ENCODE peak calls at places on chromosomes 16 and 17, in eight cellular contexts. One of them, this sample, is unnamed.

GRCh38 chr16:8686031-8686621 is 11.7 kb downstream of the ABAT start:
- DNase-seq in HFF-Myc: no peak
- DNase-seq in stimulated activated naive B cell treated with anti-CD40 and anti-IgM and Interleukin-4, amounts not matched to agents 10 μg/mL and 1 μg/mL and 100 μg/mL, for 72 hours: no peak
- DNase-seq in left colon: no peak
- DNase-seq in nucleus accumbens: peak; percentile 63
- DNase-seq in NCI-H1048: no peak
- DNase-seq in ELF-1: peak; percentile 72
- DNase-seq in effector memory CD4-positive, alpha-beta T cell: no peak
- DNase-seq in this sample: no peak

GRCh38 chr17:44272321-44272951 is 4.5 kb upstream of the SLC4A1 start:
- DNase-seq in left colon: no peak
- DNase-seq in effector memory CD4-positive, alpha-beta T cell: no peak
- DNase-seq in HFF-Myc: no peak
- DNase-seq in NCI-H1048: no peak
- DNase-seq in ELF-1: no peak
- DNase-seq in stimulated activated naive B cell treated with anti-CD40 and anti-IgM and Interleukin-4, amounts not matched to agents 10 μg/mL and 1 μg/mL and 100 μg/mL, for 72 hours: no peak
- DNase-seq in nucleus accumbens: no peak
- DNase-seq in this sample: no peak

GRCh38 chr16:83992624-83993023 is 24.6 kb downstream of the NECAB2 start:
- DNase-seq in effector memory CD4-positive, alpha-beta T cell: no peak
- DNase-seq in stimulated activated naive B cell treated with anti-CD40 and anti-IgM and Interleukin-4, amounts not matched to agents 10 μg/mL and 1 μg/mL and 100 μg/mL, for 72 hours: no peak
- DNase-seq in ELF-1: no peak
- DNase-seq in nucleus accumbens: no peak
- DNase-seq in left colon: no peak
- DNase-seq in HFF-Myc: no peak
- DNase-seq in NCI-H1048: no peak
- DNase-seq in this sample: no peak

GRCh38 chr16:69858196-69859104 is 92.7 kb upstream of the CLEC18A start:
- DNase-seq in effector memory CD4-positive, alpha-beta T cell: no peak
- DNase-seq in left colon: no peak
- DNase-seq in ELF-1: no peak
- DNase-seq in nucleus accumbens: no peak
- DNase-seq in stimulated activated naive B cell treated with anti-CD40 and anti-IgM and Interleukin-4, amounts not matched to agents 10 μg/mL and 1 μg/mL and 100 μg/mL, for 72 hours: no peak
- DNase-seq in NCI-H1048: no peak
- DNase-seq in HFF-Myc: no peak
- DNase-seq in this sample: no peak

GRCh38 chr17:82913304-82914043 is 73.7 kb upstream of the ZNF750 start:
- DNase-seq in stimulated activated naive B cell treated with anti-CD40 and anti-IgM and Interleukin-4, amounts not matched to agents 10 μg/mL and 1 μg/mL and 100 μg/mL, for 72 hours: no peak
- DNase-seq in HFF-Myc: no peak
- DNase-seq in nucleus accumbens: no peak
- DNase-seq in effector memory CD4-positive, alpha-beta T cell: no peak
- DNase-seq in left colon: no peak
- DNase-seq in NCI-H1048: no peak
- DNase-seq in ELF-1: peak; percentile 42
- DNase-seq in this sample: no peak

GRCh38 chr17:76713765-76714164 is 3.0 kb upstream of the MXRA7 start:
- DNase-seq in effector memory CD4-positive, alpha-beta T cell: no peak
- DNase-seq in stimulated activated naive B cell treated with anti-CD40 and anti-IgM and Interleukin-4, amounts not matched to agents 10 μg/mL and 1 μg/mL and 100 μg/mL, for 72 hours: no peak
- DNase-seq in NCI-H1048: no peak
- DNase-seq in HFF-Myc: no peak
- DNase-seq in left colon: no peak
- DNase-seq in ELF-1: no peak
- DNase-seq in nucleus accumbens: no peak
- DNase-seq in this sample: no peak

GRCh38 chr16:77288222-77288621 is 89.0 kb downstream of the SYCE1L start:
- DNase-seq in effector memory CD4-positive, alpha-beta T cell: no peak
- DNase-seq in HFF-Myc: no peak
- DNase-seq in stimulated activated naive B cell treated with anti-CD40 and anti-IgM and Interleukin-4, amounts not matched to agents 10 μg/mL and 1 μg/mL and 100 μg/mL, for 72 hours: no peak
- DNase-seq in NCI-H1048: no peak
- DNase-seq in ELF-1: no peak
- DNase-seq in left colon: no peak
- DNase-seq in nucleus accumbens: no peak
- DNase-seq in this sample: no peak

GRCh38 chr17:81315885-81316391 is 20.8 kb upstream of the SLC38A10 start:
- DNase-seq in stimulated activated naive B cell treated with anti-CD40 and anti-IgM and Interleukin-4, amounts not matched to agents 10 μg/mL and 1 μg/mL and 100 μg/mL, for 72 hours: no peak
- DNase-seq in ELF-1: no peak
- DNase-seq in nucleus accumbens: no peak
- DNase-seq in effector memory CD4-positive, alpha-beta T cell: no peak
- DNase-seq in left colon: no peak
- DNase-seq in NCI-H1048: no peak
- DNase-seq in HFF-Myc: no peak
- DNase-seq in this sample: no peak

GRCh38 chr17:44492706-44493272 is 10.4 kb downstream of the GPATCH8 start:
- DNase-seq in HFF-Myc: no peak
- DNase-seq in left colon: no peak
- DNase-seq in NCI-H1048: no peak
- DNase-seq in nucleus accumbens: no peak
- DNase-seq in stimulated activated naive B cell treated with anti-CD40 and anti-IgM and Interleukin-4, amounts not matched to agents 10 μg/mL and 1 μg/mL and 100 μg/mL, for 72 hours: no peak
- DNase-seq in ELF-1: no peak
- DNase-seq in effector memory CD4-positive, alpha-beta T cell: no peak
- DNase-seq in this sample: no peak

GRCh38 chr16:72824761-72825160 is 223.2 kb downstream of the ZFHX3 start:
- DNase-seq in left colon: no peak
- DNase-seq in effector memory CD4-positive, alpha-beta T cell: no peak
- DNase-seq in ELF-1: no peak
- DNase-seq in stimulated activated naive B cell treated with anti-CD40 and anti-IgM and Interleukin-4, amounts not matched to agents 10 μg/mL and 1 μg/mL and 100 μg/mL, for 72 hours: no peak
- DNase-seq in NCI-H1048: no peak
- DNase-seq in HFF-Myc: no peak
- DNase-seq in nucleus accumbens: no peak
- DNase-seq in this sample: no peak

GRCh38 chr17:62800580-62800979 is 7.5 kb downstream of the MARCHF10 start:
- DNase-seq in nucleus accumbens: peak; percentile 4
- DNase-seq in NCI-H1048: no peak
- DNase-seq in effector memory CD4-positive, alpha-beta T cell: no peak
- DNase-seq in left colon: no peak
- DNase-seq in HFF-Myc: no peak
- DNase-seq in ELF-1: peak; percentile 82
- DNase-seq in stimulated activated naive B cell treated with anti-CD40 and anti-IgM and Interleukin-4, amounts not matched to agents 10 μg/mL and 1 μg/mL and 100 μg/mL, for 72 hours: no peak
- DNase-seq in this sample: no peak

GRCh38 chr16:23374721-23375120 is 72.6 kb downstream of the SCNN1B start:
- DNase-seq in NCI-H1048: no peak
- DNase-seq in left colon: peak; percentile 74
- DNase-seq in HFF-Myc: no peak
- DNase-seq in ELF-1: peak; percentile 33
- DNase-seq in nucleus accumbens: no peak
- DNase-seq in effector memory CD4-positive, alpha-beta T cell: no peak
- DNase-seq in stimulated activated naive B cell treated with anti-CD40 and anti-IgM and Interleukin-4, amounts not matched to agents 10 μg/mL and 1 μg/mL and 100 μg/mL, for 72 hours: no peak
- DNase-seq in this sample: no peak

GRCh38 chr16:23194497-23195221 is 12.1 kb downstream of the SCNN1G start:
- DNase-seq in ELF-1: no peak
- DNase-seq in left colon: no peak
- DNase-seq in stimulated activated naive B cell treated with anti-CD40 and anti-IgM and Interleukin-4, amounts not matched to agents 10 μg/mL and 1 μg/mL and 100 μg/mL, for 72 hours: no peak
- DNase-seq in effector memory CD4-positive, alpha-beta T cell: no peak
- DNase-seq in nucleus accumbens: no peak
- DNase-seq in NCI-H1048: no peak
- DNase-seq in HFF-Myc: no peak
- DNase-seq in this sample: no peak

GRCh38 chr16:2497116-2497630 is 16.6 kb upstream of the ATP6V0C start:
- DNase-seq in left colon: peak; percentile 32
- DNase-seq in HFF-Myc: no peak
- DNase-seq in nucleus accumbens: no peak
- DNase-seq in stimulated activated naive B cell treated with anti-CD40 and anti-IgM and Interleukin-4, amounts not matched to agents 10 μg/mL and 1 μg/mL and 100 μg/mL, for 72 hours: no peak
- DNase-seq in ELF-1: peak; percentile 65
- DNase-seq in NCI-H1048: no peak
- DNase-seq in effector memory CD4-positive, alpha-beta T cell: no peak
- DNase-seq in this sample: no peak